ENCODE peak calls at places on chromosomes 1 and 21, in six cellular contexts. G, T, Y, Z, S and L are unnamed samples.

GRCh38 chr1:160541622-160542302 is 18.7 kb upstream of the SLAMF6 start:
- DNase-seq in Z (no peak), G (no peak), S (no peak), T (no peak), Y (no peak), L (no peak)

GRCh38 chr1:4019606-4020331 is 119.7 kb upstream of the C1orf174 start:
- DNase-seq in G (no peak), S (no peak), Y (no peak), Z (no peak), T (no peak), L (no peak)

GRCh38 chr1:24526940-24527542 is 24.4 kb downstream of the RCAN3 start:
- DNase-seq in G (no peak), Y (peak), T (peak), S (no peak), Z (no peak), L (no peak)

GRCh38 chr1:211870156-211870555 is 39.6 kb upstream of the LPGAT1 start:
- DNase-seq in T (peak), Z (no peak), G (no peak), S (no peak), Y (no peak), L (no peak)

GRCh38 chr1:110879758-110880606 is 7.0 kb downstream of the CD53 start:
- DNase-seq in G (no peak), Z (no peak), Y (peak), S (no peak), T (no peak), L (no peak)

GRCh38 chr1:152960452-152961044 is 9.9 kb upstream of the SPRR4 start:
- DNase-seq in G (no peak), T (no peak), Y (no peak), S (no peak), Z (no peak), L (no peak)

GRCh38 chr1:29671446-29671845 is 435.1 kb downstream of the PTPRU start:
- DNase-seq in Y (no peak), T (no peak), S (no peak), G (no peak), Z (no peak), L (no peak)

GRCh38 chr21:42234464-42235241 is 15.7 kb downstream of the ABCG1 start:
- DNase-seq in G (peak), Z (peak), S (no peak), Y (peak), T (peak), L (peak)

GRCh38 chr21:37386151-37386550 is 19.6 kb downstream of the DYRK1A start:
- DNase-seq in S (no peak), G (no peak), T (no peak), Y (no peak), Z (no peak), L (no peak)

GRCh38 chr1:72221811-72222210 is 60.5 kb downstream of the NEGR1 start:
- DNase-seq in G (no peak), Y (no peak), Z (no peak), T (no peak), S (no peak), L (no peak)

GRCh38 chr1:203271962-203272632 is 33.2 kb upstream of the BTG2 start:
- DNase-seq in T (no peak), S (no peak), Y (no peak), G (peak), Z (no peak), L (no peak)

GRCh38 chr1:2374260-2375155 is 16.8 kb downstream of the MORN1 start:
- DNase-seq in T (no peak), Y (no peak), S (no peak), G (no peak), Z (no peak), L (peak)

GRCh38 chr1:62689524-62689923 is 1.3 kb upstream of the DOCK7 start:
- DNase-seq in T (peak), Z (no peak), S (no peak), Y (no peak), G (no peak), L (no peak)

GRCh38 chr1:6969762-6970161 is 184.5 kb downstream of the CAMTA1 start:
- DNase-seq in S (no peak), Y (no peak), T (no peak), G (no peak), Z (no peak), L (no peak)

GRCh38 chr1:40692429-40692905 is 963 bp downstream of the NFYC start:
- DNase-seq in G (no peak), S (no peak), Z (no peak), Y (no peak), T (no peak), L (no peak)

GRCh38 chr21:28334407-28334806 is 658.3 kb downstream of the LTN1 start:
- DNase-seq in Y (no peak), Z (no peak), T (no peak), G (no peak), S (no peak), L (no peak)

GRCh38 chr1:89545264-89546038 is 20.8 kb downstream of the LRRC8B start:
- DNase-seq in Y (peak), S (no peak), Z (no peak), T (no peak), G (no peak), L (no peak)

GRCh38 chr1:244151558-244151957 is 100.5 kb downstream of the ZBTB18 start:
- DNase-seq in Z (no peak), Y (no peak), G (no peak), T (no peak), S (no peak), L (no peak)

GRCh38 chr21:33208534-33208933 is 21.2 kb upstream of the IFNAR2 start:
- DNase-seq in S (no peak), Z (no peak), G (no peak), T (no peak), Y (no peak), L (no peak)

GRCh38 chr21:37073417-37074194 is 552 bp downstream of the TTC3 start:
- DNase-seq in Y (peak), T (peak), S (peak), G (no peak), Z (peak), L (peak)

GRCh38 chr1:236844499-236845271 is 49.6 kb downstream of the MTR start:
- DNase-seq in T (peak), S (no peak), Z (no peak), Y (no peak), G (no peak), L (no peak)

GRCh38 chr1:3680488-3681230 is 28.3 kb downstream of the TP73 start:
- DNase-seq in Z (no peak), G (no peak), S (no peak), T (no peak), Y (no peak), L (no peak)

GRCh38 chr21:40768056-40768455 is 78.9 kb downstream of the DSCAM start:
- DNase-seq in S (no peak), G (no peak), Z (no peak), T (no peak), Y (no peak), L (no peak)

GRCh38 chr1:40663324-40664166 is 1.9 kb downstream of the RIMS3 start:
- DNase-seq in S (no peak), Z (no peak), T (no peak), Y (no peak), G (no peak), L (peak)